ENCODE peak calls at places on chromosome 7, in seven cellular contexts. One of them, this sample, is unnamed.

GRCh38 chr7:145957160-145957890 is 159.3 kb upstream of the CNTNAP2 start:
- DNase-seq in transverse colon: no peak
- DNase-seq in K562: no peak
- DNase-seq in esophagus squamous epithelium: no peak
- DNase-seq in HCT116: no peak
- DNase-seq in Peyer's patch: no peak
- DNase-seq in body of pancreas: no peak
- DNase-seq in this sample: no peak

GRCh38 chr7:35025391-35025870 is 11.9 kb downstream of the DPY19L1 start:
- DNase-seq in K562: no peak
- DNase-seq in esophagus squamous epithelium: no peak
- DNase-seq in Peyer's patch: no peak
- DNase-seq in transverse colon: no peak
- DNase-seq in body of pancreas: no peak
- DNase-seq in HCT116: no peak
- DNase-seq in this sample: no peak

GRCh38 chr7:152528612-152529011 is 92.8 kb upstream of the KMT2C start:
- DNase-seq in HCT116: no peak
- DNase-seq in transverse colon: no peak
- DNase-seq in K562: no peak
- DNase-seq in body of pancreas: no peak
- DNase-seq in esophagus squamous epithelium: no peak
- DNase-seq in Peyer's patch: no peak
- DNase-seq in this sample: peak

GRCh38 chr7:137846588-137847417 is at the start of gene DGKI:
- DNase-seq in Peyer's patch: no peak
- DNase-seq in HCT116: no peak
- DNase-seq in transverse colon: no peak
- DNase-seq in body of pancreas: no peak
- DNase-seq in K562: no peak
- DNase-seq in esophagus squamous epithelium: no peak
- DNase-seq in this sample: no peak

GRCh38 chr7:157253850-157254249 is 83.0 kb upstream of the DNAJB6 start:
- DNase-seq in transverse colon: peak
- DNase-seq in Peyer's patch: no peak
- DNase-seq in body of pancreas: peak
- DNase-seq in K562: no peak
- DNase-seq in esophagus squamous epithelium: no peak
- DNase-seq in HCT116: no peak
- DNase-seq in this sample: peak

GRCh38 chr7:140661124-140661523 is 11.6 kb upstream of the ADCK2 start:
- DNase-seq in transverse colon: peak
- DNase-seq in Peyer's patch: no peak
- DNase-seq in K562: no peak
- DNase-seq in esophagus squamous epithelium: no peak
- DNase-seq in HCT116: no peak
- DNase-seq in body of pancreas: no peak
- DNase-seq in this sample: no peak

GRCh38 chr7:43439631-43440401 is 143.1 kb upstream of the STK17A start:
- DNase-seq in body of pancreas: peak
- DNase-seq in K562: peak
- DNase-seq in transverse colon: peak
- DNase-seq in Peyer's patch: no peak
- DNase-seq in esophagus squamous epithelium: no peak
- DNase-seq in HCT116: peak
- DNase-seq in this sample: peak

GRCh38 chr7:90607196-90607595 is 11.1 kb downstream of the CDK14 start:
- DNase-seq in transverse colon: no peak
- DNase-seq in K562: no peak
- DNase-seq in Peyer's patch: no peak
- DNase-seq in body of pancreas: no peak
- DNase-seq in esophagus squamous epithelium: no peak
- DNase-seq in HCT116: no peak
- DNase-seq in this sample: no peak

GRCh38 chr7:10085231-10085630 is 888.4 kb upstream of the PHF14 start:
- DNase-seq in transverse colon: no peak
- DNase-seq in Peyer's patch: no peak
- DNase-seq in body of pancreas: no peak
- DNase-seq in esophagus squamous epithelium: no peak
- DNase-seq in K562: no peak
- DNase-seq in HCT116: no peak
- DNase-seq in this sample: no peak

GRCh38 chr7:46286346-46286745 is 365.3 kb upstream of the IGFBP3 start:
- DNase-seq in esophagus squamous epithelium: no peak
- DNase-seq in transverse colon: no peak
- DNase-seq in K562: no peak
- DNase-seq in body of pancreas: no peak
- DNase-seq in Peyer's patch: no peak
- DNase-seq in HCT116: no peak
- DNase-seq in this sample: no peak

GRCh38 chr7:131098527-131098926 is 229.1 kb upstream of the MKLN1 start:
- DNase-seq in Peyer's patch: no peak
- DNase-seq in esophagus squamous epithelium: no peak
- DNase-seq in K562: no peak
- DNase-seq in body of pancreas: no peak
- DNase-seq in transverse colon: no peak
- DNase-seq in HCT116: no peak
- DNase-seq in this sample: no peak

GRCh38 chr7:73442222-73442902 is 8.8 kb downstream of the FZD9 start:
- DNase-seq in esophagus squamous epithelium: no peak
- DNase-seq in transverse colon: no peak
- DNase-seq in HCT116: no peak
- DNase-seq in K562: no peak
- DNase-seq in body of pancreas: no peak
- DNase-seq in Peyer's patch: no peak
- DNase-seq in this sample: no peak

GRCh38 chr7:33258561-33258960 is 129.2 kb downstream of the BBS9 start:
- DNase-seq in HCT116: no peak
- DNase-seq in transverse colon: no peak
- DNase-seq in K562: no peak
- DNase-seq in Peyer's patch: no peak
- DNase-seq in esophagus squamous epithelium: no peak
- DNase-seq in body of pancreas: no peak
- DNase-seq in this sample: no peak

GRCh38 chr7:26156454-26157365 is 4.7 kb downstream of the NFE2L3 start:
- DNase-seq in transverse colon: peak
- DNase-seq in body of pancreas: no peak
- DNase-seq in Peyer's patch: no peak
- DNase-seq in HCT116: peak
- DNase-seq in esophagus squamous epithelium: no peak
- DNase-seq in K562: no peak
- DNase-seq in this sample: no peak

GRCh38 chr7:124697746-124698145 is 67.8 kb downstream of the GPR37 start:
- DNase-seq in Peyer's patch: no peak
- DNase-seq in body of pancreas: no peak
- DNase-seq in K562: no peak
- DNase-seq in esophagus squamous epithelium: no peak
- DNase-seq in transverse colon: no peak
- DNase-seq in HCT116: no peak
- DNase-seq in this sample: no peak

DNA sequence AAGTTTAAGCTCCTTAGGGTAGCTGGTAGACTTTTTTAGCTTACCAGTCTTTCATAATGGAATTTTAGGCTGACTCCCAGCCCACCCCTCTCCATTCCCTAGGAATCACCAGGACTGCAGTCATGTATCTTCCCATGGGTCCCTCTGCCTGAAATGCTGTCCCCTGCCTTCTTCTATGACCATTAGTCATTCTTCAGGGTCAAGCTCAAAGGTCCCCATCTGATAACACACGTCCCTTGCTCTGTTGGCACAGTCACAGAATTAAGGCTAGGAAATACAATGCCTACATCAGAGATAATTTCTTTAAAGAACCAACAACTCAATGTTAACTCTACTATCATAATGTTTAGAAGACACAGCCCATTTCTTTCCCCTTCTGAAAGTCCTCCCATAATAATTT is 140.6 kb downstream of the RAPGEF5 start:
- DNase-seq in body of pancreas: no peak
- DNase-seq in HCT116: no peak
- DNase-seq in Peyer's patch: no peak
- DNase-seq in transverse colon: no peak
- DNase-seq in K562: no peak
- DNase-seq in esophagus squamous epithelium: no peak
- DNase-seq in this sample: no peak
- H3K4me3 ChIP-seq in body of pancreas: no peak
- H3K4me3 ChIP-seq in HCT116: no peak
- H3K4me3 ChIP-seq in Peyer's patch: no peak
- H3K4me3 ChIP-seq in transverse colon: no peak
- H3K4me3 ChIP-seq in K562: no peak
- H3K4me3 ChIP-seq in esophagus squamous epithelium: peak
- H3K4me3 ChIP-seq in this sample: no peak

GRCh38 chr7:88217675-88218427 is 2.0 kb downstream of the SRI start:
- DNase-seq in Peyer's patch: no peak
- DNase-seq in K562: peak
- DNase-seq in body of pancreas: no peak
- DNase-seq in esophagus squamous epithelium: no peak
- DNase-seq in HCT116: no peak
- DNase-seq in transverse colon: no peak
- DNase-seq in this sample: no peak

GRCh38 chr7:88218836-88219605 is 817 bp downstream of the SRI start:
- DNase-seq in body of pancreas: peak
- DNase-seq in HCT116: no peak
- DNase-seq in Peyer's patch: peak
- DNase-seq in transverse colon: peak
- DNase-seq in esophagus squamous epithelium: no peak
- DNase-seq in K562: peak
- DNase-seq in this sample: peak

GRCh38 chr7:88223265-88223664 is 3.4 kb upstream of the SRI start:
- DNase-seq in K562: no peak
- DNase-seq in HCT116: no peak
- DNase-seq in body of pancreas: no peak
- DNase-seq in esophagus squamous epithelium: no peak
- DNase-seq in transverse colon: no peak
- DNase-seq in Peyer's patch: no peak
- DNase-seq in this sample: no peak

GRCh38 chr7:88218428-88218745 is 1.5 kb downstream of the SRI start:
- DNase-seq in body of pancreas: no peak
- DNase-seq in transverse colon: no peak
- DNase-seq in Peyer's patch: no peak
- DNase-seq in K562: no peak
- DNase-seq in esophagus squamous epithelium: no peak
- DNase-seq in HCT116: no peak
- DNase-seq in this sample: no peak

DNA sequence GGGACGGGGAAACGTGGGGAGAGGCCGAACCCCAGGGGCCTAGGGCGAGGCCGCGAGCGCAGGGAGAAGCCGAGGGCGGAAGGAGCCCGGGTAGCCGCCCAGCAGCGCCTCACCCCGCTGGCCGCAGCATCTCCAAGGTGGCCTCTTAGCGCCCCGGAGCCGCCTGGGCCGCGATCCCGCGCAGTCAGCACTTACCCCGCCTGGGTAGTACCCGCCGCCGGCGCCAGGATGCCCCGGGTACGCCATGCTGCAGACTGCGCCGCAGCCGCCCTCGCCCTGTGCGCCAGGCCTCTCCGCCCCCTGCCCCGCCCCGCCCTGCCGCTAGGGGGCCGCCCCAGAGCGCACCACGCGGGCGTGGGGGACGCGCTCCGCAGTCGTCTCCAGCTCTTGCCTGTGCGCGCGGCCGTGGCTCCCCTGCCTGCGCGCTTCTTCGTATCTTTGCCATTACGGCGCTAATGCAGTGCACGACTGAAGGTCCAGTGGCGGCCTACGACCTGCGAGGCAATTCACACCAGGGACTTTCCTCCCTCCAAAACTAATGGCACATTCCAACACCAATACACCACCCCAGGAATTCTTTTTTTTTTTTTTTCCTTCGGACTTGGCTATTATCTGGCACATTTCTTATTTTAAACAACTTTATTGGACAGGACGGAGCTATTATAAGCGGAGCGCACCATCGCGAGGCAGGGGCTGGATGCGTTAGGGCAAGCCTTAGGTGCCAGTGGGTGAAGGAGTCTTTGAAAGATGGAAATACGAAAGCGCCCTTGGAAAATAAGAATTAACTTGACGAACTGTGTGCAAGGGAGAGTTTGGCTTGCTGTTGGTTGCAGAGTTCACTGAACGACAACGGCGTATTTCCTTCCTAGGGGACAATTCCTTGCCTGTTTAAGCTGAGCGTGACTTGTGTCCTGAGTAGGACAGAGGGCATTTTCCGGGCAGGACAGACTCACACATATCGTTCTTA is at the start of gene SRI:
- DNase-seq in K562: peak
- DNase-seq in Peyer's patch: peak
- DNase-seq in esophagus squamous epithelium: peak
- DNase-seq in transverse colon: peak
- DNase-seq in body of pancreas: peak
- DNase-seq in HCT116: peak
- DNase-seq in this sample: peak
- TF ChIP-seq POLR2A in K562: peak
- TF ChIP-seq POLR2A in Peyer's patch: peak
- TF ChIP-seq POLR2A in esophagus squamous epithelium: peak
- TF ChIP-seq POLR2A in transverse colon: peak
- TF ChIP-seq POLR2A in body of pancreas: peak
- TF ChIP-seq POLR2A in HCT116: peak
- TF ChIP-seq POLR2A in this sample: peak

GRCh38 chr7:44665531-44666213 is 59.2 kb downstream of the OGDH start:
- DNase-seq in body of pancreas: no peak
- DNase-seq in Peyer's patch: no peak
- DNase-seq in transverse colon: no peak
- DNase-seq in esophagus squamous epithelium: no peak
- DNase-seq in HCT116: no peak
- DNase-seq in K562: no peak
- DNase-seq in this sample: no peak
- H3K27ac ChIP-seq in body of pancreas: no peak
- H3K27ac ChIP-seq in Peyer's patch: no peak
- H3K27ac ChIP-seq in transverse colon: no peak
- H3K27ac ChIP-seq in esophagus squamous epithelium: no peak
- H3K27ac ChIP-seq in HCT116: no peak
- H3K27ac ChIP-seq in K562: no peak
- H3K27ac ChIP-seq in this sample: no peak

GRCh38 chr7:21476429-21476828 is 48.5 kb downstream of the SP4 start:
- DNase-seq in HCT116: no peak
- DNase-seq in esophagus squamous epithelium: no peak
- DNase-seq in body of pancreas: no peak
- DNase-seq in Peyer's patch: no peak
- DNase-seq in K562: no peak
- DNase-seq in transverse colon: no peak
- DNase-seq in this sample: no peak

DNA sequence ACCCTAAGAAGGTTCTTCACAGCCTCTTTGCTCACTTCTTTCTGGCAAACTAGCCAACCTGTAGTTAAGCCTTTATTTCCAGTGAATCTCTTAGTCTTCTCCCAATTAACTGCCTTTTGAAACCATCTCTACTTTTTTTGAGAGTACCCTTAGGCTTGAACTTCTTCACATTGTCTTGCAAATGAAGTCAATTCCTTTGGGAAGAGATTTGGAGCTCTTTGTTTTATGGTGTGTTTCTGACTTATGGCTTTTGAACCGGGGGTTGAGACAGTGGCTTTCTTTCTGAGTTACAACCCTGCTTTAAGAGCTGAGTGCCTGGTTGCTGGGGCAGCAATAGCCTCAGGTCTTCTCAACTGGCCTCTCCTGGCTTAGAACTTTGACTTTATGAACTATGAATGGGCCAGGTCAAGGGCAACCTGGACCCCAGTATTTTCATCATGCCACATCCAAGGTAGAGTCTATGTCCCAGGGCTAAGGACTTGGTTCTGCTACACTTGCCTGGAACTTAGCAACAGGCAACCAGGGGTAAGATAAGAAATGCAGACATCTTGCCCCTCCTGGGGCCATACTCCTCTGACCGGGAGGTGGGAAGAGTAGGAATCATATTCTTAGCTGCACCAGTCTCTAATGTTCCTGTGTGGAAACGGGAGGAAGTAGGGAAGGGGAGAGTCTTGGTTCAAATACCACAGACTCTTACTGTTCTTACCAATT is 53.0 kb downstream of the SP4 start:
- DNase-seq in transverse colon: no peak
- DNase-seq in K562: no peak
- DNase-seq in esophagus squamous epithelium: no peak
- DNase-seq in Peyer's patch: no peak
- DNase-seq in body of pancreas: no peak
- DNase-seq in HCT116: no peak
- DNase-seq in this sample: no peak
- H3K4me3 ChIP-seq in transverse colon: no peak
- H3K4me3 ChIP-seq in K562: no peak
- H3K4me3 ChIP-seq in esophagus squamous epithelium: no peak
- H3K4me3 ChIP-seq in Peyer's patch: no peak
- H3K4me3 ChIP-seq in body of pancreas: no peak
- H3K4me3 ChIP-seq in HCT116: no peak
- H3K4me3 ChIP-seq in this sample: no peak